ENCODE peak calls at places on chromosomes 13 and 19, in nine cellular contexts. C is sigmoid colon, D is tibial nerve, Y is breast epithelium, H is thoracic aorta, L is heart right ventricle, Z is gastrocnemius medialis, K is ascending aorta, I is AG04450. T is an unnamed sample.

GRCh38 chr13:25213716-25214115 is 41.6 kb upstream of the AMER2 start:
- DNase-seq in C (no peak), D (no peak), Y (no peak), H (no peak), L (no peak), Z (no peak), K (no peak), I (no peak), T (no peak)

GRCh38 chr19:49515767-49516166 is 3.3 kb downstream of the FCGRT start:
- DNase-seq in C (peak; percentile 80), D (no peak), Y (no peak), H (no peak), L (no peak), Z (no peak), K (peak; percentile 41), I (no peak), T (no peak)

GRCh38 chr13:77535448-77535847 is at the start of gene SCEL:
- DNase-seq in C (no peak), D (no peak), Y (no peak), H (no peak), L (no peak), Z (no peak), K (no peak), I (no peak), T (no peak)

GRCh38 chr13:30802953-30803478 is 67.7 kb downstream of the ALOX5AP start:
- DNase-seq in C (peak; percentile 93), D (peak; percentile 77), Y (peak; percentile 85), H (peak; percentile 54), L (peak; percentile 82), Z (peak; percentile 64), K (peak; percentile 47), I (peak; percentile 43), T (no peak)

GRCh38 chr13:28531195-28531955 is 36.4 kb upstream of the FLT1 start:
- DNase-seq in C (no peak), D (no peak), Y (no peak), H (no peak), L (peak; percentile 80), Z (no peak), K (no peak), I (no peak), T (no peak)

GRCh38 chr13:52002361-52002760 is 8.9 kb downstream of the ATP7B start:
- DNase-seq in C (no peak), D (no peak), Y (no peak), H (no peak), L (no peak), Z (no peak), K (no peak), I (no peak), T (no peak)

GRCh38 chr13:27171830-27172494 is 351 bp upstream of the USP12 start:
- DNase-seq in C (peak; percentile 96), D (peak; percentile 76), Y (peak; percentile 87), H (peak; percentile 50), L (peak; percentile 90), Z (peak; percentile 86), K (peak; percentile 66), I (peak; percentile 67), T (peak; percentile 56)

GRCh38 chr19:1068111-1069001 is 1.4 kb downstream of the ARHGAP45 start:
- DNase-seq in C (no peak), D (no peak), Y (no peak), H (no peak), L (peak; percentile 45), Z (no peak), K (no peak), I (no peak), T (no peak)

GRCh38 chr13:33932765-33933406 is 114.9 kb downstream of the RFC3 start:
- DNase-seq in C (no peak), D (no peak), Y (no peak), H (no peak), L (no peak), Z (no peak), K (no peak), I (no peak), T (no peak)

GRCh38 chr13:36813226-36813625 is 5.8 kb upstream of the RFXAP start:
- DNase-seq in C (no peak), D (no peak), Y (no peak), H (no peak), L (no peak), Z (no peak), K (no peak), I (no peak), T (no peak)

GRCh38 chr19:3403489-3404323 is 37.3 kb downstream of the NFIC start:
- DNase-seq in C (peak; percentile 99), D (peak; percentile 81), Y (peak; percentile 89), H (peak; percentile 93), L (peak; percentile 95), Z (peak; percentile 89), K (peak; percentile 81), I (peak; percentile 91), T (peak; percentile 87)

GRCh38 chr19:16470911-16471811 is 609 bp downstream of the EPS15L1 start:
- DNase-seq in C (no peak), D (no peak), Y (no peak), H (no peak), L (no peak), Z (no peak), K (no peak), I (no peak), T (no peak)

DNA sequence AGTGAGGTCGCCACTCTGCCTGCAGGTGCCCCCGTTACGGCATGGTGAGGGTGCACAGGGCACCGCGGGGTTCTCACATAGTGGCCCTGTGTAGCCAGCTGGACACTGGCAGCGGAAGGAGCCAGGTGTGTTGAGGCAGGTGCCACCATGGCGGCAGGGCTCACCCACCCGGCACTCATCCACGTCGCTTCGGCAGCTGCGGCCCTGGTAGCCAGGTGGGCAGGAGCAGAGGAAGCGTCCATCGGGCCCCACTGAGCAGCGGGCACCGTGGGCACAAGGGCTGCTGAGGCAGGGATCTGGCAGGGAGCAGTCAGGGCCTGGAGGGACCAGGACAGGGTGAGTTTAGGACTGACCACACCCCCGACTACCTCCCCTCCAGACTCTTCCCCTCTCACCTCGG is 8.8 kb downstream of the NOTCH3 start:
- DNase-seq in C (no peak), D (no peak), Y (no peak), H (no peak), L (no peak), Z (no peak), K (no peak), I (no peak), T (no peak)
- H3K27me3 ChIP-seq in C (peaks cover 46% of the 10 kb centered on the region), D (peaks cover 22% of the 10 kb centered on the region), Y (no peaks in the 10 kb centered on the region), H (no peaks in the 10 kb centered on the region), L (peaks cover 45% of the 10 kb centered on the region), Z (peaks cover 34% of the 10 kb centered on the region), K (no peaks in the 10 kb centered on the region), I (no peaks in the 10 kb centered on the region), T (no peaks in the 10 kb centered on the region)

GRCh38 chr19:15449620-15450527 is at the start of gene WIZ:
- DNase-seq in C (peak; percentile 95), D (peak; percentile 82), Y (peak; percentile 86), H (no peak), L (peak; percentile 89), Z (peak; percentile 59), K (peak; percentile 43), I (peak; percentile 3), T (no peak)

GRCh38 chr19:15447057-15447456 is 2.7 kb downstream of the WIZ start:
- DNase-seq in C (no peak), D (no peak), Y (no peak), H (no peak), L (no peak), Z (no peak), K (no peak), I (no peak), T (no peak)

GRCh38 chr19:15450528-15450890 is 753 bp upstream of the WIZ start:
- DNase-seq in C (no peak), D (no peak), Y (no peak), H (no peak), L (no peak), Z (no peak), K (no peak), I (no peak), T (no peak)

GRCh38 chr19:15448014-15448777 is 1.6 kb downstream of the WIZ start:
- DNase-seq in C (no peak), D (no peak), Y (no peak), H (no peak), L (no peak), Z (no peak), K (no peak), I (no peak), T (no peak)

GRCh38 chr19:15448778-15449619 is 757 bp downstream of the WIZ start:
- DNase-seq in C (no peak), D (no peak), Y (no peak), H (no peak), L (no peak), Z (no peak), K (no peak), I (no peak), T (no peak)
- TF ChIP-seq CTCF in C (no peak), D (no peak), Y (no peak), H (no peak), L (no peak), Z (no peak), K (no peak), I (no peak), T (no peak)

GRCh38 chr19:13027031-13027430 is 31.8 kb downstream of the NFIX start:
- DNase-seq in C (no peak), D (no peak), Y (no peak), H (no peak), L (no peak), Z (no peak), K (no peak), I (no peak), T (no peak)

GRCh38 chr19:13027557-13027956 is 32.3 kb downstream of the NFIX start:
- DNase-seq in C (no peak), D (no peak), Y (no peak), H (no peak), L (no peak), Z (no peak), K (no peak), I (no peak), T (no peak)

GRCh38 chr19:13029893-13030292 is 34.6 kb downstream of the NFIX start:
- DNase-seq in C (peak; percentile 73), D (no peak), Y (no peak), H (no peak), L (no peak), Z (no peak), K (no peak), I (no peak), T (no peak)

GRCh38 chr19:13028027-13028426 is 32.8 kb downstream of the NFIX start:
- DNase-seq in C (no peak), D (no peak), Y (no peak), H (no peak), L (no peak), Z (no peak), K (no peak), I (no peak), T (no peak)

GRCh38 chr19:13029301-13029880 is 34.1 kb downstream of the NFIX start:
- DNase-seq in C (no peak), D (no peak), Y (no peak), H (no peak), L (no peak), Z (no peak), K (no peak), I (no peak), T (no peak)
- H3K4me3 ChIP-seq in C (no peak overlapping the region), D (no peak overlapping the region), Y (peak overlapping the region; percentile 13), H (peak overlapping the region; percentile 39), L (no peak overlapping the region), Z (no peak overlapping the region), K (no peak overlapping the region), I (no peak overlapping the region), T (no peak overlapping the region)

DNA sequence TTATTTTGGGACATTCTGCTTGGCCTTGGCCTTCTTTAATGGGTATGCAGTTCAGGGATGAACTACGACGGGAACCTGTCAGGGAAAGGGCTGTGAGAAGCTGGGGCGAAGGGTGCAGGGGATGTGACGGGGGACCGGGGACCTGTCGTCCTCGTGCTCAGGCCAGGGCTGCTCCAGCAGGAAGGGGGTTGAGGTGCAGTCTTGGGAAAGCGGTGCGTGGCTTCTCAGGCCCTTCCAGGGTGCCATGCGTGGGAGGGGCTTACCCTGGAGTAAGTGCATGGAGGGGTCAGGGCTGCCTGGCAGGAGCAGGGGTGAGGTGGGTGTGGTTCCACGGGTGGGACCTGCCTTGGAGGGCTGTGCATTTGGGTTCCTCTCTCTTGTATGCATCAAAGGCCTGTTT is 100.8 kb downstream of the TEX29 start:
- DNase-seq in C (no peak), D (no peak), Y (no peak), H (no peak), L (no peak), Z (no peak), K (no peak), I (no peak), T (no peak)
- H3K27me3 ChIP-seq in C (peaks cover 15% of the 10 kb centered on the region), D (no peaks in the 10 kb centered on the region), Y (peaks cover 37% of the 10 kb centered on the region), H (no peaks in the 10 kb centered on the region), L (peaks cover 36% of the 10 kb centered on the region), Z (no peaks in the 10 kb centered on the region), K (no peaks in the 10 kb centered on the region), I (peaks cover 8% of the 10 kb centered on the region), T (no peaks in the 10 kb centered on the region)